ENCODE peak calls at places on chromosome 12, in six cellular contexts. J is C1 segment of cervical spinal cord, U is GM20000, Q is left ventricle myocardium superior, S is GM10248, B is NCI-H2107. E is an unnamed sample.

GRCh38 chr12:57233357-57234232 is 4.1 kb downstream of the SHMT2 start:
- DNase-seq in J (no peak), U (no peak), Q (peak), S (no peak), B (no peak), E (no peak)

GRCh38 chr12:11209098-11209497 is 22.4 kb upstream of the TAS2R42 start:
- DNase-seq in J (no peak), U (no peak), Q (no peak), S (no peak), B (no peak), E (no peak)

GRCh38 chr12:53505086-53505485 is 2.2 kb downstream of the NPFF start:
- DNase-seq in J (peak), U (no peak), Q (no peak), S (no peak), B (no peak), E (no peak)

GRCh38 chr12:857611-858010 is 91.9 kb downstream of the RAD52 start:
- DNase-seq in J (no peak), U (no peak), Q (no peak), S (no peak), B (no peak), E (no peak)

GRCh38 chr12:62868820-62869219 is 66.1 kb downstream of the PPM1H start:
- DNase-seq in J (no peak), U (no peak), Q (no peak), S (no peak), B (no peak), E (no peak)

GRCh38 chr12:34391771-34392581 is 369.7 kb downstream of the ALG10 start:
- DNase-seq in J (no peak), U (no peak), Q (peak), S (no peak), B (no peak), E (no peak)

GRCh38 chr12:69642531-69642930 is 31.8 kb upstream of the LRRC10 start:
- DNase-seq in J (no peak), U (no peak), Q (peak), S (no peak), B (peak), E (no peak)

GRCh38 chr12:53752192-53752601 is 418 bp upstream of the CISTR start:
- DNase-seq in J (peak), U (no peak), Q (no peak), S (no peak), B (no peak), E (no peak)

GRCh38 chr12:5648692-5649338 is 216.9 kb downstream of the NTF3 start:
- DNase-seq in J (no peak), U (no peak), Q (no peak), S (no peak), B (peak), E (no peak)

GRCh38 chr12:2431810-2432209 is 363.0 kb upstream of the FKBP4 start:
- DNase-seq in J (no peak), U (no peak), Q (no peak), S (no peak), B (no peak), E (no peak)

GRCh38 chr12:52041032-52041431 is 10.2 kb upstream of the NR4A1 start:
- DNase-seq in J (no peak), U (no peak), Q (no peak), S (no peak), B (no peak), E (no peak)

GRCh38 chr12:127559349-127560040 is 707.5 kb upstream of the TMEM132C start:
- DNase-seq in J (no peak), U (no peak), Q (peak), S (no peak), B (peak), E (no peak)

GRCh38 chr12:89636054-89636775 is 72.4 kb downstream of the ATP2B1 start:
- DNase-seq in J (no peak), U (no peak), Q (no peak), S (no peak), B (no peak), E (no peak)

GRCh38 chr12:22399464-22399863 is 65.0 kb upstream of the ST8SIA1 start:
- DNase-seq in J (no peak), U (no peak), Q (no peak), S (no peak), B (no peak), E (no peak)

GRCh38 chr12:117042171-117042809 is 56.9 kb downstream of the TESC start:
- DNase-seq in J (no peak), U (no peak), Q (peak), S (no peak), B (no peak), E (no peak)

GRCh38 chr12:78376257-78376656 is 488.3 kb upstream of the SYT1 start:
- DNase-seq in J (no peak), U (no peak), Q (no peak), S (no peak), B (no peak), E (no peak)

GRCh38 chr12:110743571-110744093 is 941 bp upstream of the PPP1CC start:
- DNase-seq in J (peak), U (no peak), Q (peak), S (no peak), B (no peak), E (no peak)

GRCh38 chr12:52796839-52797528 is 1.1 kb upstream of the KRT3 start:
- DNase-seq in J (no peak), U (no peak), Q (no peak), S (no peak), B (no peak), E (no peak)

GRCh38 chr12:39103552-39104165 is 198.3 kb upstream of the CPNE8 start:
- DNase-seq in J (no peak), U (peak), Q (no peak), S (peak), B (peak), E (no peak)

E was measured in GM12864.